ENCODE peak calls at places on chromosomes 3 and 15, in six cellular contexts. Z is neuronal stem cell; R is CD4-positive, alpha-beta memory T cell; U is CD8-positive, alpha-beta memory T cell; K is CD4-positive, alpha-beta T cell; O is tibial nerve. C is an unnamed sample. For H3K9me3, the result is how much of the 10 kb centered on the place peaks cover.

GRCh38 chr15:67906382-67906781 is 66.5 kb upstream of the RNU6-1 start:
- DNase-seq in O (no peak), R (no peak), U (no peak), K (no peak), Z (no peak), C (no peak)

GRCh38 chr3:30331519-30331918 is 274.9 kb upstream of the TGFBR2 start:
- DNase-seq in Z (no peak), R (no peak), K (no peak), O (no peak), U (no peak), C (no peak)

GRCh38 chr15:42218953-42219596 is 11.0 kb upstream of the VPS39 start:
- DNase-seq in U (no peak), R (no peak), K (no peak), O (no peak), Z (no peak), C (no peak)

GRCh38 chr15:67820992-67821783 is 4.1 kb upstream of the SKOR1 start:
- DNase-seq in Z (no peak), O (peak), R (no peak), K (no peak), U (no peak), C (no peak)

GRCh38 chr3:123092243-123092642 is 25.4 kb downstream of the PDIA5 start:
- DNase-seq in O (no peak), Z (no peak), K (no peak), U (no peak), R (no peak), C (no peak)

GRCh38 chr3:190912736-190913135 is 50.2 kb upstream of the GMNC start:
- DNase-seq in K (no peak), Z (no peak), U (no peak), O (no peak), R (no peak), C (no peak)

GRCh38 chr15:70379134-70379533 is 281.4 kb upstream of the TLE3 start:
- DNase-seq in O (no peak), K (no peak), R (no peak), U (no peak), Z (no peak), C (no peak)

GRCh38 chr3:31378226-31378625 is 154.5 kb upstream of the STT3B start:
- DNase-seq in O (no peak), Z (no peak), U (no peak), R (no peak), K (no peak), C (no peak)

GRCh38 chr3:115239717-115240116 is 92.6 kb upstream of the ZBTB20 start:
- DNase-seq in R (no peak), U (no peak), O (peak), Z (no peak), K (no peak), C (no peak)

GRCh38 chr3:38121832-38122461 is 15.0 kb downstream of the ACAA1 start:
- DNase-seq in O (no peak), R (no peak), K (no peak), U (no peak), Z (no peak), C (no peak)

GRCh38 chr15:83947156-83947555 is 288.4 kb upstream of the GOLGA6L4 start:
- DNase-seq in R (no peak), O (no peak), Z (no peak), K (no peak), U (no peak), C (no peak)

GRCh38 chr15:92780816-92781215 is 119.3 kb upstream of the CHD2 start:
- DNase-seq in Z (no peak), U (no peak), R (no peak), O (no peak), K (no peak), C (no peak)

GRCh38 chr3:116112686-116113085 is 332.6 kb downstream of the LSAMP start:
- DNase-seq in Z (no peak), K (no peak), O (no peak), R (no peak), U (no peak), C (no peak)

DNA sequence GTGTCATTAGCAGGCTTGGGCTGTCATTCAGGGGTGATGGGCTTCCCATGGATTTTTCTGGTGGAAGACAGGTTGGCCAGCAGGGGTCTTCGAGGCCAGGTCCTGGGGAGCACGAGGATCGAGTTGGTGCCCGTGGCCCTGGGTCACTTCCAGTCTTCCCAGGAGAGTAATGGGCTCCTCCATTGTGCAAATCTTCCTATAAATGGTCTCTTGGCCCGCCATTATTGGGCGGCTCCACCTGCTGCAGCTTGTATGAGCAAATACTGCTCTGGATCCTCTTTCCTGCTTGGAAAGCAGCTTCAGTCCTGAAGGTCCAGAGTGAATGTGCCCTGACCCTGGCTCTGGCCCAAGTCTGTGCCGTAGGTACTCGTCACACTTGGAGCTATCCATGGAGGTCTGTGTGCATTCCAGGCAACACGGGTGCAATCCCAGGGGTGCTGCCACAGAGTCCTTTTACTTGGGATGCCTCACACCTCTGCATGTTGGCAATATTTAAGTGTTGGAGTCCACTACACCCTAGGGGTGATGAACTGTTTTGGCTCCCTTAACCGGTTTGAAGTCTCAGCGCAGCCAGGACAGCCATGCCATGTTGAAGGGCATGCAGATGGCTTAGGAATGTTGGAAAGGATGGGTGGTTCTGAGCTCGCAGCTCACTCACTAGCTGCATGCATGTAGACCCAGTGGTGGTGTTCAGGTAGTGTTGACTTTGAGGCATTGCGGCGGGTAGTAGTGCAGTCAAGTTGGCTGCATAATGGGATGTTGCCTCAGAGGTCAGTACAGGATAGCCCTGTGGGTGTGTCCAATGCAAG is 97.6 kb downstream of the SNRPN start:
- DNase-seq in O (no peak), K (no peak), Z (no peak), U (no peak), R (no peak), C (peak)
- H3K9me3 ChIP-seq in O (half or more), K (half or more), Z (half or more), U (half or more), R (under half), C (half or more)

GRCh38 chr3:109882144-109882543 is 544.8 kb upstream of the DPPA4 start:
- DNase-seq in U (no peak), O (no peak), Z (no peak), R (no peak), K (no peak), C (no peak)
- H3K9me3 ChIP-seq in U (under half), O (under half), Z (under half), R (under half), K (under half), C (under half)

GRCh38 chr3:35862057-35862456 is 222.7 kb downstream of the ARPP21 start:
- DNase-seq in Z (no peak), K (no peak), R (no peak), O (no peak), U (no peak), C (no peak)

GRCh38 chr3:35864871-35865270 is 225.5 kb downstream of the ARPP21 start:
- DNase-seq in U (no peak), Z (no peak), K (no peak), R (no peak), O (no peak), C (no peak)

GRCh38 chr3:35867782-35868181 is 228.5 kb downstream of the ARPP21 start:
- DNase-seq in K (no peak), O (no peak), Z (no peak), R (no peak), U (no peak), C (no peak)
- H3K9me3 ChIP-seq in K (under half), O (under half), Z (under half), R (under half), U (under half), C (under half)

GRCh38 chr15:31156808-31157207 is 55.3 kb upstream of the TRPM1 start:
- DNase-seq in O (no peak), U (no peak), Z (no peak), R (no peak), K (no peak), C (no peak)

GRCh38 chr15:31153531-31153930 is 52.0 kb upstream of the TRPM1 start:
- DNase-seq in R (no peak), K (no peak), O (no peak), Z (no peak), U (no peak), C (no peak)

GRCh38 chr15:31155136-31155535 is 53.6 kb upstream of the TRPM1 start:
- DNase-seq in R (no peak), Z (no peak), K (no peak), U (no peak), O (no peak), C (no peak)

GRCh38 chr15:31157644-31158069 is 56.1 kb upstream of the TRPM1 start:
- DNase-seq in K (no peak), O (no peak), U (no peak), Z (no peak), R (no peak), C (no peak)

GRCh38 chr15:31156226-31156625 is 54.7 kb upstream of the TRPM1 start:
- DNase-seq in Z (no peak), K (no peak), R (no peak), U (no peak), O (no peak), C (no peak)
- H3K9me3 ChIP-seq in Z (under half), K (under half), R (under half), U (under half), O (under half), C (under half)

DNA sequence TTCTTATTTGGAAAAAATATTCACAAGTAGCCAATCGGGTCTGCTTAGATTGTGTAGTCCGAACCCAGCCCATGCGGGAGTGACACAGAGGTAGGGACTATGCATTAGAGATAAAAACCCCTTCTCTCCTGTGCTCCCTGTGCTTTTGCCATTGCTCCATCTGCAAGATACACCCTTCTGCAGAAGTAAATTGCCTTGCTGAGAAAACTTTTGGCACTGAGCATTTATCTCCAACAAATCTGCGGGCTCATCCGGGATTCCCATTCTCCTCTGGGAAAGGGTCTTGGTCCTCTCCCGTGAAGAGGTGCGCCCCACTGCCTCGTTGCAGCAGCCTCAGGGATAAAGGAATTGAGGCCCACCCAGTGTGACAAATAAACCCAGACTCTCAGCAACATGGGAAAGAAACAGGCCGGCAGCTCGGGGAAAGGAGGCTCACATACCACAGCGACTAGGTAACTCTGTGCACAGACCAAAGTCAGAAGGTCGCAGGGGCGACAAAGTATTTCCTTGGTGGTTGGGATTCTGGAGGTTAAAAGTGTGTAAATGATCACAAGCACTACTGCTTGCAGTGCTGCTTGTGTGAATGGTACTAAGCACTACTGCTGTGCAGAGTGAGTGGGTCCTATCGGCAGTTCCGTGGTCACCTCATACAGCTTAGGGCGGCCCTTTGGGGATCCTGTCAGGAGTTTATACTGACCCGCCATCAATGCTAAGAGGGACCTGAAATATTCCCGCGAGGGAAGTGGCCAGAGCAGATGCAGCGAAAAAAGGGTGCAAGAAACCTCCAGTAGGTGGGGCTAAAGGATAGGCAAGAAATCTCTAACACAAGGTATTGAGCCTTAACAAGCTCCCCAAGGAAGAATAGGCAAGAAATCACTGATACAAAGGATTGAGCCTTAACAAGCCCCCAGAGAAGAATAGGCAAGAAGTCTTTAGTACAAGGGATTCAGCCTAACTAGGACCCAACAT is 54.3 kb downstream of the GSK3B start:
- DNase-seq in K (no peak), Z (no peak), R (no peak), U (no peak), O (no peak), C (no peak)
- H3K9me3 ChIP-seq in K (under half), Z (under half), R (under half), U (under half), O (under half), C (under half)

GRCh38 chr15:27086146-27086545 is 115.2 kb downstream of the GABRG3 start:
- DNase-seq in Z (no peak), U (no peak), O (no peak), R (no peak), K (no peak), C (no peak)

GRCh38 chr15:27086800-27087199 is 115.8 kb downstream of the GABRG3 start:
- DNase-seq in O (no peak), U (no peak), R (no peak), Z (no peak), K (no peak), C (no peak)

GRCh38 chr15:27077790-27078189 is 106.8 kb downstream of the GABRG3 start:
- DNase-seq in Z (no peak), O (no peak), K (no peak), U (no peak), R (no peak), C (no peak)

GRCh38 chr15:27082526-27082925 is 111.5 kb downstream of the GABRG3 start:
- DNase-seq in U (no peak), O (no peak), R (no peak), Z (no peak), K (no peak), C (no peak)

GRCh38 chr15:27082019-27082418 is 111.0 kb downstream of the GABRG3 start:
- DNase-seq in O (no peak), Z (no peak), K (no peak), U (no peak), R (no peak), C (no peak)
- H3K9me3 ChIP-seq in O (under half), Z (under half), K (under half), U (under half), R (under half), C (under half)

DNA sequence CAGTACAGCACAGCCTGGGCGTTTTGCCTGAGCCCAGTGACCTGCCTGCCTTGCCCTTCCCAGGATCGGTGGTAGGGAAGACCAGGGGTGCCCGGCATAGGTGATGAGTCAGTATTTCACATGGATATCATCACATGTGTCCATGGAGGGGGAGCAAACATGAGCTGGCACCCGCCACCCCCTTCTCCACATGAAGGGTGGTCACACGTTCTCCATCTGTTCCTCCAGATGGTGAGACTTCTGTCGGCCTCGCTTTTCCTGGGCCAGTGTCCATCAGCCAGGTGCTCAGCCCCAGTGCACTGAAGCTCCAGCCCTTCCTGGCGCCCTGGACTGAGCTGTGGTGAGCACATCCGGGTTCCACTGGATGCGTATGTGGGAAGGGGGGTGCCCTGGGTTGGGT is 208.4 kb downstream of the UBE3A start:
- DNase-seq in U (no peak), R (no peak), Z (no peak), K (no peak), O (no peak), C (no peak)
- H3K9me3 ChIP-seq in U (under half), R (under half), Z (half or more), K (under half), O (half or more), C (under half)

GRCh38 chr15:34158355-34158754 is 51.5 kb downstream of the KATNBL1 start:
- DNase-seq in R (no peak), U (no peak), Z (no peak), K (no peak), O (no peak), C (no peak)
- H3K9me3 ChIP-seq in R (under half), U (under half), Z (under half), K (under half), O (under half), C (under half)

GRCh38 chr15:25185791-25186190 is 231.0 kb downstream of the SNRPN start:
- DNase-seq in Z (no peak), O (no peak), R (no peak), K (no peak), U (no peak), C (no peak)
- H3K9me3 ChIP-seq in Z (half or more), O (half or more), R (under half), K (under half), U (under half), C (under half)

C was measured in upper lobe of left lung.